ENCODE peak calls at places on chromosomes 2 and 18, in four cellular contexts. G is mucosa of descending colon, X is pancreas, O is heart left ventricle. T is an unnamed sample. For H3K4me1, the result is how much of the 10 kb centered on the place peaks cover.

GRCh38 chr2:88765154-88765948 is 73.9 kb downstream of the RPIA start:
- DNase-seq in O (no peak), X (peak), G (peak), T (peak)

GRCh38 chr2:82007051-82007664 is 1702.6 kb upstream of the LRRTM1 start:
- DNase-seq in G (no peak), O (no peak), X (no peak), T (no peak)

GRCh38 chr2:128169497-128169896 is 78.5 kb downstream of the UGGT1 start:
- DNase-seq in X (no peak), G (no peak), O (no peak), T (no peak)

GRCh38 chr2:138364554-138365162 is 136.9 kb upstream of the SPOPL start:
- DNase-seq in G (no peak), O (no peak), X (no peak), T (no peak)

GRCh38 chr2:219687266-219687665 is 59.8 kb downstream of the SLC4A3 start:
- DNase-seq in O (no peak), G (no peak), X (no peak), T (no peak)

GRCh38 chr18:11034816-11035215 is 114.6 kb downstream of the PIEZO2 start:
- DNase-seq in G (no peak), O (no peak), X (no peak), T (no peak)

GRCh38 chr18:9097349-9097748 is 5.2 kb upstream of the NDUFV2 start:
- DNase-seq in X (no peak), O (no peak), G (no peak), T (no peak)

GRCh38 chr2:202034249-202035088 is 814 bp downstream of the FZD7 start:
- DNase-seq in G (peak), X (no peak), O (no peak), T (peak)

GRCh38 chr2:135893374-135893794 is 17.1 kb upstream of the MCM6 start:
- DNase-seq in X (no peak), O (no peak), G (no peak), T (no peak)

GRCh38 chr2:9288233-9288632 is 81.6 kb downstream of the ASAP2 start:
- DNase-seq in X (no peak), G (no peak), O (no peak), T (no peak)

GRCh38 chr2:224046752-224047151 is 7.7 kb upstream of the SERPINE2 start:
- DNase-seq in O (no peak), G (no peak), X (no peak), T (no peak)

GRCh38 chr2:140895378-140895777 is 1235.4 kb downstream of the LRP1B start:
- DNase-seq in G (no peak), X (no peak), O (no peak), T (no peak)

GRCh38 chr2:138818479-138818878 is 38.3 kb upstream of the NXPH2 start:
- DNase-seq in G (no peak), X (no peak), O (no peak), T (no peak)

GRCh38 chr18:2884706-2885285 is 38.0 kb downstream of the EMILIN2 start:
- DNase-seq in X (no peak), G (no peak), O (no peak), T (no peak)

GRCh38 chr2:158499383-158499782 is 42.6 kb downstream of the PKP4 start:
- DNase-seq in O (no peak), X (no peak), G (no peak), T (no peak)

GRCh38 chr2:237593596-237594310 is 3.2 kb upstream of the RAB17 start:
- DNase-seq in X (no peak), O (no peak), G (peak), T (no peak)

GRCh38 chr2:237591379-237591881 is 896 bp upstream of the RAB17 start:
- DNase-seq in X (no peak), G (peak), O (no peak), T (no peak)

GRCh38 chr2:237592425-237592980 is 2.0 kb upstream of the RAB17 start:
- DNase-seq in O (no peak), G (no peak), X (no peak), T (no peak)

GRCh38 chr2:237594514-237594871 is 4.0 kb upstream of the RAB17 start:
- DNase-seq in X (no peak), O (no peak), G (no peak), T (no peak)

DNA sequence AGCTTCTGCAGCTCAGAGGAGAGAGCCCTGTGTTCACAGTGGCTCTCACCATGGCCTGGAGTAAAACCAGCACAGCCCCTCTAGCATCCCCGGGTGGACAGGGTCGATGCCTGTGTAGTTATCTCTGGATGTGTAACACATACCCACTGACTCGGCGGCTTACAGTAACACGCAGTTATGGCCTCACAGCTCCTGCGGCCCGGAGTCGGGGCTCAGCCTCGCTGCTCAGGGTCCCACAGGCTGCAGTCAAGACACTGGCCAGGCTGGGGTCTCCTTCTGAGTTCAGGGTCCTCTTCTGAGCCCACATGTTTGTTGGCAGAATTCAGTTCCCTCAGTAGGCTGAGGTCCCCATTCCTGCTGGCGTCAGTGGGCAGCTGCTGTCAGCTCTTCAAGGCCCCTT is 2.5 kb upstream of the RAB17 start:
- DNase-seq in G (no peak), O (no peak), X (no peak), T (no peak)
- H3K4me1 ChIP-seq in G (under half), O (under half), X (under half), T (under half)

GRCh38 chr2:74206180-74206688 is 7.8 kb downstream of the MTHFD2 start:
- DNase-seq in G (peak), X (no peak), O (no peak), T (peak)

GRCh38 chr2:74205113-74205512 is 6.7 kb downstream of the MTHFD2 start:
- DNase-seq in X (no peak), G (no peak), O (no peak), T (no peak)

GRCh38 chr2:74201596-74201995 is 3.2 kb downstream of the MTHFD2 start:
- DNase-seq in O (peak), G (no peak), X (no peak), T (no peak)

GRCh38 chr2:74204436-74204835 is 6.0 kb downstream of the MTHFD2 start:
- DNase-seq in O (no peak), X (no peak), G (no peak), T (no peak)

GRCh38 chr2:74205586-74205985 is 7.2 kb downstream of the MTHFD2 start:
- DNase-seq in G (peak), O (no peak), X (peak), T (peak)
- H3K4me1 ChIP-seq in G (under half), O (under half), X (under half), T (under half)

GRCh38 chr2:234932591-234933168 is 19.1 kb upstream of the SH3BP4 start:
- DNase-seq in G (no peak), X (no peak), O (no peak), T (no peak)
- H3K4me1 ChIP-seq in G (under half), X (under half), O (under half), T (under half)

GRCh38 chr2:134704173-134704572 is 14.6 kb downstream of the TMEM163 start:
- DNase-seq in X (no peak), O (no peak), G (no peak), T (no peak)
- H3K4me1 ChIP-seq in X (under half), O (under half), G (under half), T (under half)

GRCh38 chr2:76447294-76447693 is 736.6 kb upstream of the GCFC2 start:
- DNase-seq in O (no peak), G (no peak), X (no peak), T (no peak)
- H3K4me1 ChIP-seq in O (under half), G (under half), X (under half), T (under half)

DNA sequence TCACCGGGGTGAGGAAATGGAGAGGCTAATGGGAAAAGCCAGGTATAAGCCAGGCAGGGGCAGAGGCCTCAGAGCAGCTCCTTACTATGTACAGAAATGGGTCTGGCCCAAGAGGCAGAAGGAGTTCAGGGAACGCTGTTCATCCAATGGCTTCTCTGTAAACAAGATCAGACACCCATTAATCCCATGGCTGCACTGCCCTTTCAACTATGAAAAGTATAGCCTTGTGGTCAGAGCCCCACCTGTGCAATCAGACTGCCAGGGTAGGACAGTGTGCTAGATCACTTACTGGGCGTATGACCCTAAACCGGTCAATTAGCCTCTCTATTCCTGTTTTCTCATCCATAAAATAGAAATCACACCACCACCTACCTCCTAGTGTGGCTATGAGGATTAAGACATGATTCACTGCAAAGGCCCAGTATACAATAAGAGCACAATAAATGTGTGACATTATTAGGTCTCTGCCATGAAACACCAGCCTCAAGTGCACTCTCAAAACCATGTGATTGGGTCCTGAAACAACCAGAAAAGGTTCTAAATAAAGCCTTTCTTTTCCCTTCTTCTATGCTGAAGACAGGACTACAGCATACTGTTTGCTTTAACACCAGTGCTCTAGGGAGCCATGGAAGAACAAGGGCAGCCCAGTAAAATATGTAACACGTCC is 4.4 kb downstream of the ANKRD44 start:
- DNase-seq in X (no peak), O (no peak), G (no peak), T (no peak)
- H3K4me1 ChIP-seq in X (under half), O (under half), G (under half), T (half or more)